ENCODE peak calls at places on chromosomes 12 and 14, in nine cellular contexts. T is AG04450, V is lung, E is brain microvascular endothelial cell, J is H9, P is ascending aorta, C is IMR-90, K is mesendoderm, M is heart right ventricle. W is an unnamed sample.

GRCh38 chr12:89230376-89231101 is 121.8 kb downstream of the DUSP6 start:
- DNase-seq in T (no peak), V (no peak), E (no peak), J (no peak), P (no peak), C (no peak), K (no peak), M (no peak), W (no peak)

GRCh38 chr12:106954462-106955376 is 988 bp upstream of the TMEM263 start:
- DNase-seq in T (no peak), V (no peak), E (no peak), J (peak; percentile 43), P (peak; percentile 70), C (peak; percentile 29), K (no peak), M (peak; percentile 39), W (peak; percentile 35)

GRCh38 chr14:32233292-32233691 is 30.2 kb upstream of the RNU6-8 start:
- DNase-seq in T (no peak), V (no peak), E (peak; percentile 23), J (no peak), P (no peak), C (no peak), K (no peak), M (no peak), W (no peak)

GRCh38 chr12:55996715-55997534 is at the start of gene SUOX:
- DNase-seq in T (peak; percentile 94), V (peak; percentile 97), E (peak; percentile 98), J (peak; percentile 100), P (peak; percentile 98), C (peak; percentile 96), K (peak; percentile 99), M (peak; percentile 97), W (peak; percentile 95)

GRCh38 chr12:11901687-11902524 is 168.8 kb upstream of the BCL2L14 start:
- DNase-seq in T (no peak), V (no peak), E (no peak), J (no peak), P (no peak), C (no peak), K (no peak), M (no peak), W (no peak)

GRCh38 chr14:67335781-67336180 is 23.8 kb downstream of the ATP6V1D start:
- DNase-seq in T (no peak), V (no peak), E (no peak), J (no peak), P (no peak), C (peak; percentile 27), K (peak; percentile 55), M (no peak), W (no peak)

GRCh38 chr14:95057851-95058250 is 99.5 kb downstream of the DICER1 start:
- DNase-seq in T (no peak), V (no peak), E (no peak), J (no peak), P (no peak), C (no peak), K (no peak), M (no peak), W (no peak)

GRCh38 chr12:130524759-130525158 is 187.1 kb downstream of the PIWIL1 start:
- DNase-seq in T (no peak), V (no peak), E (no peak), J (no peak), P (no peak), C (no peak), K (no peak), M (no peak), W (no peak)

GRCh38 chr12:19946549-19946948 is 421.8 kb upstream of the PDE3A start:
- DNase-seq in T (peak; percentile 81), V (no peak), E (peak; percentile 97), J (no peak), P (peak; percentile 81), C (peak; percentile 98), K (no peak), M (no peak), W (no peak)

GRCh38 chr12:6376079-6376941 is 947 bp upstream of the SCNN1A start:
- DNase-seq in T (no peak), V (peak; percentile 91), E (peak; percentile 62), J (peak; percentile 83), P (no peak), C (peak; percentile 64), K (peak; percentile 92), M (no peak), W (peak; percentile 53)

GRCh38 chr12:69055280-69055679 is 122.3 kb upstream of the CPM start:
- DNase-seq in T (no peak), V (no peak), E (no peak), J (no peak), P (no peak), C (no peak), K (no peak), M (no peak), W (no peak)

GRCh38 chr14:80356413-80356812 is 145.1 kb upstream of the DIO2 start:
- DNase-seq in T (peak; percentile 3), V (no peak), E (peak; percentile 48), J (no peak), P (no peak), C (peak; percentile 40), K (peak; percentile 20), M (no peak), W (no peak)

GRCh38 chr14:94043111-94043755 is 17.1 kb downstream of the OTUB2 start:
- DNase-seq in T (no peak), V (no peak), E (no peak), J (no peak), P (no peak), C (peak; percentile 68), K (no peak), M (no peak), W (no peak)

GRCh38 chr14:72847721-72848120 is 46.2 kb downstream of the DPF3 start:
- DNase-seq in T (no peak), V (no peak), E (no peak), J (peak; percentile 40), P (no peak), C (no peak), K (peak; percentile 67), M (no peak), W (no peak)

GRCh38 chr14:81062816-81063215 is 107.4 kb downstream of the TSHR start:
- DNase-seq in T (no peak), V (no peak), E (no peak), J (peak; percentile 44), P (no peak), C (peak; percentile 0), K (peak; percentile 66), M (peak; percentile 3), W (no peak)

GRCh38 chr14:46344327-46344937 is 307.1 kb downstream of the RPL10L start:
- DNase-seq in T (no peak), V (no peak), E (peak; percentile 41), J (peak; percentile 34), P (no peak), C (no peak), K (peak; percentile 69), M (no peak), W (no peak)

GRCh38 chr14:24960816-24961215 is 89.1 kb downstream of the STXBP6 start:
- DNase-seq in T (no peak), V (no peak), E (no peak), J (no peak), P (no peak), C (peak; percentile 88), K (no peak), M (no peak), W (no peak)

GRCh38 chr14:77786148-77786547 is 13.8 kb upstream of the ADCK1 start:
- DNase-seq in T (no peak), V (no peak), E (no peak), J (no peak), P (no peak), C (no peak), K (no peak), M (no peak), W (no peak)

GRCh38 chr12:12723681-12724420 is 6.7 kb downstream of the CDKN1B start:
- DNase-seq in T (no peak), V (no peak), E (no peak), J (peak; percentile 56), P (no peak), C (peak; percentile 25), K (no peak), M (peak; percentile 48), W (no peak)

GRCh38 chr12:22334696-22335290 is at the start of gene ST8SIA1:
- DNase-seq in T (no peak), V (no peak), E (no peak), J (peak; percentile 68), P (peak; percentile 63), C (no peak), K (no peak), M (peak; percentile 29), W (no peak)

GRCh38 chr12:89678225-89678624 is 30.4 kb downstream of the ATP2B1 start:
- DNase-seq in T (no peak), V (no peak), E (no peak), J (no peak), P (no peak), C (no peak), K (peak; percentile 19), M (no peak), W (no peak)

GRCh38 chr12:69985656-69986055 is 160.6 kb downstream of the MYRFL start:
- DNase-seq in T (no peak), V (no peak), E (no peak), J (peak; percentile 71), P (no peak), C (no peak), K (peak; percentile 57), M (no peak), W (no peak)

GRCh38 chr12:117188961-117189724 is 1.1 kb downstream of the FBXO21 start:
- DNase-seq in T (peak; percentile 20), V (no peak), E (peak; percentile 17), J (no peak), P (no peak), C (peak; percentile 72), K (peak; percentile 66), M (peak; percentile 13), W (peak; percentile 27)
- H3K27ac ChIP-seq in T (peak overlapping the region; percentile 31), V (peak overlapping the region; percentile 76), E (no peak overlapping the region), J (no peak overlapping the region), P (peak overlapping the region; percentile 78), C (peak overlapping the region; percentile 15), K (no peak overlapping the region), M (peak overlapping the region; percentile 56), W (peak overlapping the region; percentile 86)

GRCh38 chr12:105033851-105034250 is 47.7 kb downstream of the NOPCHAP1 start:
- DNase-seq in T (no peak), V (no peak), E (no peak), J (no peak), P (no peak), C (no peak), K (no peak), M (no peak), W (no peak)
- H3K27ac ChIP-seq in T (no peak overlapping the region), V (no peak overlapping the region), E (no peak overlapping the region), J (no peak overlapping the region), P (peak overlapping the region; percentile 52), C (no peak overlapping the region), K (no peak overlapping the region), M (no peak overlapping the region), W (no peak overlapping the region)

GRCh38 chr14:92987713-92988510 is 65.0 kb downstream of the CHGA start:
- DNase-seq in T (no peak), V (no peak), E (no peak), J (no peak), P (no peak), C (no peak), K (no peak), M (no peak), W (no peak)
- H3K27ac ChIP-seq in T (no peak overlapping the region), V (no peak overlapping the region), E (no peak overlapping the region), J (no peak overlapping the region), P (peak overlapping the region; percentile 87), C (no peak overlapping the region), K (no peak overlapping the region), M (no peak overlapping the region), W (no peak overlapping the region)

DNA sequence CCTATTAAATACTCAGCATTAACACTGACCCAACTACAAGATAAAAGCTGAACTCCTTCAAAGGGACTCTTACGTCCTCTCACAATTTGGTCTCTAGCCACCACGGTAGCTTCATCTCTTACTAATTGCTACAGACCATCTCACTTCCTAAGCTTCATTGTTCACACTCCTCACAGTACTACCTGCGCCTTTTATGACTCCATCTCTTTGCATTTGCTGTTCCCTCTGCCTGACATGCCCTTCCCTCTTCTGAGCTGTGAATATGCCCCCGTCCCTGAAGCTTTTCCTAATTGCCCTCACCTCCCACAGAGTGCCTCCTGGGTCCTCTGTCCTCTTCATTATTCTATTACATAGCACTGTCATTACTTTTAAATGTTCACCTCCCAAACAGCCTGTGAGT is 2.5 kb downstream of the EEA1 start:
- DNase-seq in T (no peak), V (no peak), E (no peak), J (no peak), P (no peak), C (no peak), K (peak; percentile 29), M (no peak), W (no peak)
- H3K27ac ChIP-seq in T (no peak overlapping the region), V (peak overlapping the region; percentile 9), E (peak overlapping the region; percentile 85), J (no peak overlapping the region), P (peak overlapping the region; percentile 99), C (peak overlapping the region; percentile 51), K (no peak overlapping the region), M (no peak overlapping the region), W (peak overlapping the region; percentile 99)

W was measured in tibial nerve.